ENCODE peak calls at places on chromosomes 4 and X, in ten cellular contexts. P is dorsolateral prefrontal cortex; U is GM13976; I is naive B cell; B is hypothalamus; K is NCI-H1930; Z is activated naive CD8-positive, alpha-beta T cell treated with anti-CD3 and anti-CD28 coated beads, Interleukin-2, amount 50 U/mL, for 16 hours; R is iris pigment epithelial cell; A is AG10803; L is SW480. J is an unnamed sample.

GRCh38 chr4:95641571-95641970 is 92.8 kb upstream of the UNC5C start:
- DNase-seq in P (no peak), U (no peak), I (no peak), B (no peak), K (no peak), Z (no peak), R (no peak), A (no peak), L (no peak), J (no peak)

GRCh38 chrX:149570668-149571067 is 16.6 kb downstream of the MAGEA9B start:
- DNase-seq in P (no peak), U (no peak), I (no peak), B (no peak), K (no peak), Z (no peak), R (peak), A (peak), L (peak), J (no peak)

GRCh38 chr4:149113804-149114430 is 671.7 kb upstream of the NR3C2 start:
- DNase-seq in P (no peak), U (no peak), I (no peak), B (no peak), K (no peak), Z (no peak), R (peak), A (peak), L (no peak), J (no peak)

GRCh38 chr4:47696823-47697222 is 141.0 kb downstream of the CORIN start:
- DNase-seq in P (no peak), U (no peak), I (no peak), B (no peak), K (no peak), Z (no peak), R (no peak), A (no peak), L (no peak), J (no peak)

GRCh38 chrX:94524867-94525266 is 850.9 kb downstream of the FAM133A start:
- DNase-seq in P (no peak), U (no peak), I (no peak), B (no peak), K (no peak), Z (no peak), R (no peak), A (no peak), L (no peak), J (no peak)

GRCh38 chrX:106802388-106803275 is at the start of gene TBC1D8B:
- DNase-seq in P (peak), U (peak), I (peak), B (peak), K (peak), Z (no peak), R (peak), A (peak), L (peak), J (peak)

GRCh38 chrX:72685810-72686465 is 28.2 kb downstream of the PHKA1 start:
- DNase-seq in P (no peak), U (no peak), I (no peak), B (no peak), K (no peak), Z (no peak), R (peak), A (peak), L (no peak), J (no peak)

GRCh38 chr4:26624042-26624441 is 40.2 kb downstream of the TBC1D19 start:
- DNase-seq in P (no peak), U (no peak), I (no peak), B (no peak), K (no peak), Z (no peak), R (peak), A (peak), L (no peak), J (no peak)

GRCh38 chrX:9595131-9595530 is 130.3 kb downstream of the TBL1X start:
- DNase-seq in P (no peak), U (no peak), I (no peak), B (no peak), K (no peak), Z (no peak), R (peak), A (peak), L (no peak), J (no peak)

GRCh38 chr4:169133932-169134331 is 123.9 kb upstream of the CBR4 start:
- DNase-seq in P (no peak), U (no peak), I (no peak), B (no peak), K (no peak), Z (no peak), R (no peak), A (no peak), L (no peak), J (no peak)

GRCh38 chrX:12843061-12843667 is 23.7 kb upstream of the TLR7 start:
- DNase-seq in P (no peak), U (no peak), I (no peak), B (no peak), K (no peak), Z (no peak), R (no peak), A (no peak), L (no peak), J (no peak)

GRCh38 chr4:53132117-53132889 is 233.6 kb downstream of the SCFD2 start:
- DNase-seq in P (no peak), U (peak), I (no peak), B (no peak), K (no peak), Z (no peak), R (no peak), A (peak), L (no peak), J (peak)

GRCh38 chr4:3878678-3879077 is 112.5 kb downstream of the ADRA2C start:
- DNase-seq in P (no peak), U (no peak), I (no peak), B (no peak), K (no peak), Z (no peak), R (no peak), A (no peak), L (peak), J (no peak)

GRCh38 chr4:26087108-26087507 is 173.1 kb downstream of the SMIM20 start:
- DNase-seq in P (no peak), U (no peak), I (no peak), B (no peak), K (no peak), Z (no peak), R (no peak), A (peak), L (no peak), J (no peak)

GRCh38 chrX:9205599-9206223 is 171.8 kb upstream of the FAM9B start:
- DNase-seq in P (no peak), U (no peak), I (no peak), B (no peak), K (no peak), Z (no peak), R (no peak), A (no peak), L (no peak), J (no peak)

GRCh38 chr4:184684491-184685189 is 35.1 kb downstream of the PRIMPOL start:
- DNase-seq in P (no peak), U (no peak), I (no peak), B (no peak), K (no peak), Z (no peak), R (peak), A (peak), L (peak), J (no peak)

GRCh38 chr4:7758444-7758815 is 181.2 kb downstream of the AFAP1 start:
- DNase-seq in P (no peak), U (no peak), I (no peak), B (no peak), K (no peak), Z (no peak), R (no peak), A (no peak), L (no peak), J (no peak)

GRCh38 chr4:159158083-159158617 is 55.3 kb downstream of the RAPGEF2 start:
- DNase-seq in P (no peak), U (no peak), I (no peak), B (no peak), K (no peak), Z (no peak), R (no peak), A (no peak), L (no peak), J (no peak)

GRCh38 chrX:122187065-122187464 is 997.0 kb upstream of the GRIA3 start:
- DNase-seq in P (no peak), U (no peak), I (no peak), B (no peak), K (no peak), Z (no peak), R (no peak), A (no peak), L (no peak), J (no peak)

GRCh38 chr4:119025440-119025839 is 110.2 kb upstream of the MYOZ2 start:
- DNase-seq in P (peak), U (no peak), I (no peak), B (no peak), K (no peak), Z (no peak), R (peak), A (peak), L (no peak), J (no peak)

GRCh38 chrX:139332441-139332840 is 198.1 kb upstream of the F9 start:
- DNase-seq in P (no peak), U (no peak), I (no peak), B (no peak), K (no peak), Z (no peak), R (no peak), A (no peak), L (no peak), J (no peak)

GRCh38 chr4:42627887-42628646 is 28.8 kb downstream of the ATP8A1 start:
- DNase-seq in P (peak), U (peak), I (peak), B (peak), K (no peak), Z (no peak), R (no peak), A (no peak), L (no peak), J (no peak)

GRCh38 chr4:153267013-153267412 is 62.8 kb downstream of the TRIM2 start:
- DNase-seq in P (no peak), U (no peak), I (no peak), B (no peak), K (no peak), Z (no peak), R (peak), A (no peak), L (no peak), J (no peak)

GRCh38 chr4:153731239-153731638 is 28.6 kb downstream of the RNF175 start:
- DNase-seq in P (no peak), U (no peak), I (no peak), B (no peak), K (no peak), Z (no peak), R (peak), A (peak), L (peak), J (no peak)

GRCh38 chr4:54165438-54165837 is 63.7 kb upstream of the PDGFRA start:
- DNase-seq in P (no peak), U (no peak), I (no peak), B (no peak), K (no peak), Z (no peak), R (peak), A (peak), L (peak), J (no peak)